ENCODE peak calls at places on chromosomes 7 and 10, in nine cellular contexts. I is caudate nucleus; V is WTC11; D is effector memory CD8-positive, alpha-beta T cell; Q is A673; N is H7; U is CD8-positive, alpha-beta memory T cell; L is iPS-NIHi11; T is activated CD8-positive, alpha-beta memory T cell treated with anti-CD3 and anti-CD28 coated beads for 24 hours. Y is an unnamed sample.

GRCh38 chr10:115801457-115801856 is 471.5 kb downstream of the GFRA1 start:
- DNase-seq in I (no peak), V (no peak), D (no peak), Q (no peak), N (no peak), U (no peak), L (no peak), T (no peak), Y (no peak)

GRCh38 chr10:101956105-101956504 is 99.9 kb downstream of the ARMH3 start:
- DNase-seq in I (no peak), V (no peak), D (no peak), Q (no peak), N (no peak), U (no peak), L (no peak), T (no peak), Y (no peak)

GRCh38 chr10:124186956-124187355 is 93.6 kb upstream of the CHST15 start:
- DNase-seq in I (no peak), V (no peak), D (no peak), Q (no peak), N (no peak), U (no peak), L (no peak), T (no peak), Y (no peak)

GRCh38 chr10:126921974-126922525 is 16.8 kb downstream of the DOCK1 start:
- DNase-seq in I (no peak), V (no peak), D (no peak), Q (no peak), N (no peak), U (no peak), L (no peak), T (no peak), Y (no peak)

GRCh38 chr7:76396039-76396732 is 13.3 kb downstream of the SSC4D start:
- DNase-seq in I (peak), V (peak), D (no peak), Q (peak), N (peak), U (no peak), L (peak), T (no peak), Y (no peak)

GRCh38 chr7:129776397-129776792 is 164.9 kb downstream of the NRF1 start:
- DNase-seq in I (no peak), V (peak), D (no peak), Q (no peak), N (peak), U (no peak), L (no peak), T (no peak), Y (no peak)

GRCh38 chr10:86376852-86377796 is 10.5 kb upstream of the GRID1 start:
- DNase-seq in I (peak), V (peak), D (peak), Q (peak), N (peak), U (peak), L (peak), T (peak), Y (peak)

GRCh38 chr7:95509199-95509598 is 23.5 kb downstream of the ASB4 start:
- DNase-seq in I (peak), V (peak), D (no peak), Q (peak), N (peak), U (no peak), L (peak), T (no peak), Y (no peak)

GRCh38 chr10:117186832-117187615 is 10.3 kb upstream of the KCNK18 start:
- DNase-seq in I (no peak), V (no peak), D (no peak), Q (peak), N (no peak), U (no peak), L (peak), T (no peak), Y (no peak)

GRCh38 chr7:30896783-30897617 is 14.7 kb upstream of the AQP1 start:
- DNase-seq in I (no peak), V (no peak), D (no peak), Q (no peak), N (no peak), U (no peak), L (no peak), T (no peak), Y (no peak)

GRCh38 chr10:71312840-71313789 is 5.9 kb upstream of the SLC29A3 start:
- DNase-seq in I (no peak), V (no peak), D (no peak), Q (peak), N (no peak), U (no peak), L (no peak), T (no peak), Y (peak)

GRCh38 chr7:157500171-157500960 is 163.6 kb downstream of the DNAJB6 start:
- DNase-seq in I (no peak), V (no peak), D (no peak), Q (no peak), N (peak), U (no peak), L (no peak), T (peak), Y (peak)

GRCh38 chr7:7504910-7505704 is 30.6 kb downstream of the COL28A1 start:
- DNase-seq in I (no peak), V (no peak), D (no peak), Q (peak), N (no peak), U (no peak), L (no peak), T (no peak), Y (no peak)

GRCh38 chr7:81181066-81181465 is 262.2 kb upstream of the SEMA3C start:
- DNase-seq in I (no peak), V (no peak), D (no peak), Q (no peak), N (no peak), U (no peak), L (no peak), T (no peak), Y (no peak)

GRCh38 chr7:146176790-146177189 is 60.2 kb downstream of the CNTNAP2 start:
- DNase-seq in I (no peak), V (no peak), D (no peak), Q (no peak), N (peak), U (no peak), L (no peak), T (no peak), Y (no peak)

GRCh38 chr10:119867317-119867716 is 5.3 kb downstream of the MCMBP start:
- DNase-seq in I (no peak), V (no peak), D (no peak), Q (no peak), N (no peak), U (no peak), L (no peak), T (no peak), Y (no peak)

GRCh38 chr7:122485841-122486240 is 181.3 kb upstream of the FEZF1 start:
- DNase-seq in I (no peak), V (no peak), D (no peak), Q (no peak), N (no peak), U (no peak), L (no peak), T (no peak), Y (no peak)

GRCh38 chr10:35716776-35717175 is 74.7 kb upstream of the FZD8 start:
- DNase-seq in I (no peak), V (no peak), D (no peak), Q (no peak), N (no peak), U (no peak), L (no peak), T (no peak), Y (no peak)

GRCh38 chr10:104334561-104334960 is 3.7 kb downstream of the ITPRIP start:
- DNase-seq in I (no peak), V (no peak), D (no peak), Q (no peak), N (no peak), U (no peak), L (no peak), T (peak), Y (no peak)